ENCODE peak calls at places on chromosomes 4 and X, in seven cellular contexts. D is Calu3, P is WERI-Rb-1, M is cardiac muscle cell, Q is astrocyte, K is mesothelial cell of epicardium, R is RWPE1. A is an unnamed sample.

GRCh38 chr4:41363384-41363981 is 106.8 kb downstream of the UCHL1 start:
- DNase-seq in D (no peak), P (no peak), M (no peak), Q (peak; percentile 75), K (no peak), R (peak; percentile 42), A (peak; percentile 64)

GRCh38 chr4:113057891-113058290 is 8.4 kb downstream of the ANK2 start:
- DNase-seq in D (peak; percentile 22), P (no peak), M (no peak), Q (peak; percentile 49), K (no peak), R (no peak), A (peak; percentile 51)

GRCh38 chrX:102712216-102712966 is at the start of gene GPRASP2:
- DNase-seq in D (peak; percentile 49), P (peak; percentile 56), M (peak; percentile 55), Q (peak; percentile 4), K (peak; percentile 55), R (no peak), A (peak; percentile 28)

GRCh38 chr4:40848981-40849380 is 99.2 kb downstream of the NSUN7 start:
- DNase-seq in D (no peak), P (no peak), M (no peak), Q (no peak), K (no peak), R (no peak), A (no peak)

GRCh38 chrX:48472851-48473717 is 2.9 kb upstream of the FTSJ1 start:
- DNase-seq in D (no peak), P (peak; percentile 83), M (peak; percentile 24), Q (no peak), K (no peak), R (no peak), A (no peak)

GRCh38 chr4:33959519-33959918 is 2284.8 kb downstream of the ARAP2 start:
- DNase-seq in D (no peak), P (no peak), M (no peak), Q (peak; percentile 66), K (no peak), R (no peak), A (no peak)

GRCh38 chr4:59553063-59553738 is 1646.9 kb upstream of the ADGRL3 start:
- DNase-seq in D (peak; percentile 22), P (no peak), M (no peak), Q (peak; percentile 25), K (no peak), R (peak; percentile 18), A (peak; percentile 47)

GRCh38 chr4:1873776-1874175 is 2.6 kb downstream of the NSD2 start:
- DNase-seq in D (no peak), P (no peak), M (no peak), Q (no peak), K (no peak), R (no peak), A (no peak)

GRCh38 chr4:82293304-82293703 is 80.5 kb downstream of the HNRNPD start:
- DNase-seq in D (no peak), P (no peak), M (no peak), Q (no peak), K (no peak), R (no peak), A (no peak)

GRCh38 chr4:84573335-84573734 is 9.6 kb upstream of the CDS1 start:
- DNase-seq in D (no peak), P (no peak), M (no peak), Q (no peak), K (no peak), R (no peak), A (no peak)

GRCh38 chr4:150591284-150591874 is 9.4 kb downstream of the MAB21L2 start:
- DNase-seq in D (no peak), P (peak; percentile 75), M (peak; percentile 8), Q (no peak), K (no peak), R (no peak), A (no peak)

GRCh38 chrX:3046253-3046909 is 5.1 kb downstream of the ARSF start:
- DNase-seq in D (no peak), P (no peak), M (no peak), Q (no peak), K (no peak), R (no peak), A (no peak)

GRCh38 chr4:156906325-156906724 is 65.3 kb downstream of the PDGFC start:
- DNase-seq in D (no peak), P (no peak), M (no peak), Q (no peak), K (no peak), R (peak; percentile 5), A (no peak)

GRCh38 chr4:87058272-87059073 is 123.7 kb downstream of the AFF1 start:
- DNase-seq in D (peak; percentile 22), P (peak; percentile 78), M (no peak), Q (no peak), K (no peak), R (peak; percentile 28), A (peak; percentile 58)

GRCh38 chr4:112938461-112939058 is 110.9 kb upstream of the ANK2 start:
- DNase-seq in D (no peak), P (no peak), M (peak; percentile 19), Q (peak; percentile 23), K (no peak), R (peak; percentile 38), A (peak; percentile 57)

GRCh38 chrX:115966920-115967319 is 203.6 kb upstream of the AGTR2 start:
- DNase-seq in D (no peak), P (no peak), M (peak; percentile 44), Q (no peak), K (no peak), R (no peak), A (no peak)

GRCh38 chr4:2799444-2799911 is 6.6 kb downstream of the SH3BP2 start:
- DNase-seq in D (no peak), P (no peak), M (no peak), Q (no peak), K (no peak), R (no peak), A (no peak)

GRCh38 chrX:40298569-40298968 is 200.8 kb upstream of the BCOR start:
- DNase-seq in D (no peak), P (no peak), M (peak; percentile 73), Q (no peak), K (peak; percentile 39), R (no peak), A (no peak)

GRCh38 chrX:40300286-40300890 is 202.6 kb upstream of the BCOR start:
- DNase-seq in D (no peak), P (no peak), M (no peak), Q (no peak), K (no peak), R (no peak), A (no peak)

GRCh38 chrX:40297949-40298539 is 200.3 kb upstream of the BCOR start:
- DNase-seq in D (no peak), P (no peak), M (peak; percentile 2), Q (no peak), K (no peak), R (no peak), A (no peak)

GRCh38 chrX:40299502-40300118 is 201.9 kb upstream of the BCOR start:
- DNase-seq in D (no peak), P (no peak), M (no peak), Q (no peak), K (no peak), R (no peak), A (no peak)

GRCh38 chrX:40299028-40299479 is 201.3 kb upstream of the BCOR start:
- DNase-seq in D (no peak), P (peak; percentile 37), M (peak; percentile 71), Q (no peak), K (no peak), R (no peak), A (no peak)
- TF ChIP-seq CTCF in D (no peak), P (peak; percentile 45), M (peak; percentile 42), Q (peak; percentile 3), K (no peak), R (no peak), A (no peak)

DNA sequence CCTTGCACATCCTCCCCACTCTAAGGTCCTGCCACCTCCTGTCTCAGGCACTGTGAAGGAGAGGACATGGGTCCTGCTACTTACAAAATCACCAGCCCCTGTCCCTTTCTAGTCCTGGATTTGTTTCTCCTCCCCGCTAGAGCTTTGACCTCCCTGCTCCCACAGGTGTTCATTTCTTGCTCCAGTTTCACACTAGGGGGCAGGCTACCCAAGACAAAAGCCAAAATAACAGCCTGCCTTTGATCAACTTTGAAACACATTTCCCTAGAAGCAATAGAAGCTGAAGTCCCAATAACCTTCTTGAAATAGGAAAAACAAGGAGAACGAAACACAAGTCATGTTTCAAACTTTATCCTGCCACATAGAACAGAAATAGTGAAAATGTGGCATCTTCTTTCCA is 164.4 kb downstream of the QDPR start:
- DNase-seq in D (peak; percentile 13), P (peak; percentile 34), M (peak; percentile 36), Q (no peak), K (no peak), R (peak; percentile 4), A (peak; percentile 70)
- TF ChIP-seq CTCF in D (no peak), P (peak; percentile 71), M (peak; percentile 80), Q (peak; percentile 39), K (peak; percentile 26), R (no peak), A (peak; percentile 58)

DNA sequence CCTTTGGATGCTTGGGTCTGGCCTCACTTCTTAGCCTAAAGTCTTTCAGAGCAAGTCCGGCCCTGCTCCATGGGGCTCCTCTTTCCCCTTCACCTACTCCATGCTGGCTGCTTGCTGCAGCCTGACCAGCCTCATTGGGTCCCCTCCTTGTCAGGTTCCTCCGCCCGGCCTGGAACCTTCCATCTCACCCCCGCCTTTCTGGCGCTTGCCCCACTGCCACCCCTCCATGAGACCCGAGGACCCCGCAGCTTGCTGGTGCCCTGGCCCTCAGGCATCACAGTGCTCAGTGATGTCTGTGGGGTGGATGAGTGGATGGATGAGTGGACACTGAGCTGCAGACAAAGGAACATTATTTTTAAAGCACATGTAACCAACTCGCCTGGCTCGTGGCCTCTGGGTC is 24.7 kb downstream of the SORCS2 start:
- DNase-seq in D (no peak), P (no peak), M (no peak), Q (no peak), K (no peak), R (no peak), A (no peak)
- TF ChIP-seq CTCF in D (no peak), P (no peak), M (no peak), Q (no peak), K (no peak), R (no peak), A (no peak)

GRCh38 chr4:170026253-170026991 is at the start of gene MFAP3L:
- DNase-seq in D (peak; percentile 89), P (peak; percentile 94), M (peak; percentile 94), Q (peak; percentile 85), K (peak; percentile 95), R (peak; percentile 81), A (peak; percentile 86)
- TF ChIP-seq CTCF in D (no peak), P (peak; percentile 54), M (no peak), Q (no peak), K (no peak), R (peak; percentile 19), A (no peak)

A was measured in MCF 10A.